ENCODE peak calls at places on chromosome 2, in four cellular contexts. R is uterus, H is A549, D is SW480. M is an unnamed sample.

GRCh38 chr2:172734711-172735645 is 667 bp upstream of the RAPGEF4 start:
- DNase-seq in R (no peak), H (no peak), D (no peak), M (no peak)

GRCh38 chr2:240820014-240820606 is at the start of gene KIF1A:
- DNase-seq in R (no peak), H (no peak), D (peak), M (no peak)

GRCh38 chr2:135600915-135601314 is 69.6 kb downstream of the R3HDM1 start:
- DNase-seq in R (no peak), H (peak), D (no peak), M (peak)

GRCh38 chr2:128319457-128319772 is 747 bp upstream of the HS6ST1 start:
- DNase-seq in R (no peak), H (no peak), D (no peak), M (no peak)

GRCh38 chr2:236289766-236290462 is 25.7 kb upstream of the ASB18 start:
- DNase-seq in R (no peak), H (no peak), D (no peak), M (no peak)

GRCh38 chr2:196487426-196487825 is 152.1 kb upstream of the CCDC150 start:
- DNase-seq in R (no peak), H (no peak), D (no peak), M (no peak)

GRCh38 chr2:28624798-28625701 is 126.6 kb upstream of the PPP1CB start:
- DNase-seq in R (peak), H (no peak), D (peak), M (peak)

GRCh38 chr2:238857929-238858328 is 10.0 kb downstream of the TWIST2 start:
- DNase-seq in R (no peak), H (no peak), D (no peak), M (no peak)

GRCh38 chr2:6955523-6956136 is 38.4 kb downstream of the RNF144A start:
- DNase-seq in R (no peak), H (no peak), D (no peak), M (no peak)

M was measured in M059J.